ENCODE peak calls at places on chromosomes 13 and 19, in four cellular contexts. J, U, C and L are unnamed samples.

GRCh38 chr19:10086904-10087256 is 763 bp downstream of the SHFL start:
- DNase-seq in J (no peak), U (no peak), C (no peak), L (no peak)

GRCh38 chr13:109146912-109147624 is 517.7 kb downstream of the MYO16 start:
- DNase-seq in J (no peak), U (peak; percentile 89), C (no peak), L (peak; percentile 98)

GRCh38 chr19:18610556-18611326 is 1.9 kb upstream of the TMEM59L start:
- DNase-seq in J (no peak), U (no peak), C (no peak), L (no peak)

GRCh38 chr13:75010941-75011340 is 471.0 kb downstream of the TBC1D4 start:
- DNase-seq in J (no peak), U (no peak), C (no peak), L (no peak)

GRCh38 chr13:64529874-64530485 is 2700.2 kb downstream of the PCDH9 start:
- DNase-seq in J (no peak), U (no peak), C (peak; percentile 17), L (no peak)

GRCh38 chr19:57887195-57887941 is 1.5 kb downstream of the ZNF814 start:
- DNase-seq in J (no peak), U (no peak), C (peak; percentile 50), L (peak; percentile 18)

GRCh38 chr13:24220086-24220703 is 59.7 kb downstream of the SPATA13 start:
- DNase-seq in J (peak; percentile 59), U (peak; percentile 88), C (no peak), L (peak; percentile 78)

GRCh38 chr13:40446365-40446764 is 220.1 kb downstream of the FOXO1 start:
- DNase-seq in J (no peak), U (no peak), C (no peak), L (peak; percentile 57)

GRCh38 chr13:51267581-51267980 is 45.4 kb downstream of the FAM124A start:
- DNase-seq in J (no peak), U (no peak), C (no peak), L (no peak)

GRCh38 chr19:12785431-12786011 is 5.8 kb upstream of the JUNB start:
- DNase-seq in J (no peak), U (no peak), C (no peak), L (no peak)

GRCh38 chr13:113489549-113490495 is 689 bp downstream of the DCUN1D2 start:
- DNase-seq in J (peak; percentile 35), U (peak; percentile 41), C (no peak), L (peak; percentile 26)

GRCh38 chr13:40460116-40460515 is 206.3 kb downstream of the FOXO1 start:
- DNase-seq in J (no peak), U (no peak), C (no peak), L (no peak)

GRCh38 chr19:58212336-58213074 is 16.2 kb upstream of the ZNF544 start:
- DNase-seq in J (no peak), U (no peak), C (no peak), L (no peak)

GRCh38 chr13:79659161-79659560 is 178.2 kb downstream of the NDFIP2 start:
- DNase-seq in J (peak; percentile 47), U (no peak), C (no peak), L (peak; percentile 79)

GRCh38 chr19:52722062-52723005 is 12.5 kb downstream of the ZNF611 start:
- DNase-seq in J (no peak), U (peak; percentile 93), C (no peak), L (peak; percentile 94)

GRCh38 chr13:80235559-80236296 is 105.2 kb downstream of the SPRY2 start:
- DNase-seq in J (no peak), U (no peak), C (no peak), L (peak; percentile 76)

DNA sequence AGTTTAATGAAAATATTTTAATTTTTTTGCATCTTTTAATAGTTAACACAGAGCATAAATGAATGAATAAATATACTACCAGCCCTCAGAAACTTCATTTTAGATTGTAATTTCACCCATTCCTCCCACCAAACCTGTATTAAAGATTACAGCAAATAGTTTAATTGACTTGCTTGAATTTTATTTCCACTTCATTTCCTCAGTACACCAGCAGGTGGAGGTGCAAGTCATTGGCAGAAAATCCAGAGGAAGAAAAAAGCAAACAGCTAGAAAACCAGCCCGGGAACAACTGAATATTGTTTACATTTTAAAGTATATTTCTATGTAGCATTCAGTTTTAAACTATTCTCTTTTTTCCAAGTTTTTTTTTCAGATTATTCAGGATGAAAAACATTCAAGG is 177.8 kb downstream of the OLFM4 start:
- DNase-seq in J (no peak), U (no peak), C (no peak), L (peak; percentile 8)
- TF ChIP-seq CTCF in J (peak; percentile 28), U (peak; percentile 23), C (peak; percentile 43), L (peak; percentile 16)

DNA sequence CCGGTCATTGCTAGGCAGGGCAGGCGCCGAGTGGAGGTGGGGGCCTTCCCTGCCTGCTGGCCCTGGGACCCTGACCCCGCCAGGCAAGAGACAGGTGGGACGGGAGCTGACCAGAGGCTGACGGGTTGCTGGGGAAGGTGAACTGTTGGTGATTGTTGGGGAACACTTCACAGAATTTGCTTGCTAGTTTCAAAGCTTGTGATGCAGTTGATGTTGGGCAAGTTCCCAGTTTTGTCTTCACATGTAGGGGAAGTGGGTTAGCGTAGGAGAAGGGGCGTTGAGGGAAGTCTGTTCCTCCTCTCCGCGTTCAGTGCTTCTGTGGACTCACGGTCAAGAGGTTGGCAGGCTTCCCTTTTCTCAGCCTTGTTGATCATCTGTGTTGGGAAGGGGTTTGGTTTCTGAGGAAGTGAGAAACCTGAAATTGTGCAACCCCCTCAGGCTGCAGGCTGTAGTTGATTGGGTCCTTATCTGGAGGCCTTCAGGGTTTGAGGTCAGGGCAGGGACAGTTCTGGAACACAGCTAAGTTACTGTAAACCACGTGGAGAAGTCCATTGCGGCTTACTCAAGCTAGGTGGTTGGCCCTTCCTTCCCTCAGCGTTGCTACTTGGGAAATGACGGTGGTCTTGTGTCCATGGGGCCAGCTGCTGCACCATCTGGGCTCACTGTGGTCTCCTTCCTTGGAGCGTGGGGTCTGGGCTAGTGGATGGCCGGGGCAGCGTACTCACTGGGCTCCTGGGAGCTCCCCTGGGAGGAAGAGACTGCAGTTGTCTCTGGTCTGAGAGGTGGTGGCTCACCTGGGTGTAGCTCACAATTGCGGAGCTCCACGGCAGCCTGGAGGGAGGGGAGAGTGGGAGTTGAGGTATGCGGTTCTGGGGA is 7.5 kb downstream of the RPS9 start:
- DNase-seq in J (peak; percentile 72), U (peak; percentile 78), C (no peak), L (peak; percentile 43)
- H3K4me3 ChIP-seq in J (peak overlapping the region; percentile 58), U (no peak overlapping the region), C (no peak overlapping the region), L (no peak overlapping the region)

GRCh38 chr13:68261105-68261504 is 1031.0 kb upstream of the PCDH9 start:
- DNase-seq in J (no peak), U (no peak), C (peak; percentile 2), L (no peak)
- TF ChIP-seq CTCF in J (no peak), U (no peak), C (peak; percentile 88), L (no peak)

DNA sequence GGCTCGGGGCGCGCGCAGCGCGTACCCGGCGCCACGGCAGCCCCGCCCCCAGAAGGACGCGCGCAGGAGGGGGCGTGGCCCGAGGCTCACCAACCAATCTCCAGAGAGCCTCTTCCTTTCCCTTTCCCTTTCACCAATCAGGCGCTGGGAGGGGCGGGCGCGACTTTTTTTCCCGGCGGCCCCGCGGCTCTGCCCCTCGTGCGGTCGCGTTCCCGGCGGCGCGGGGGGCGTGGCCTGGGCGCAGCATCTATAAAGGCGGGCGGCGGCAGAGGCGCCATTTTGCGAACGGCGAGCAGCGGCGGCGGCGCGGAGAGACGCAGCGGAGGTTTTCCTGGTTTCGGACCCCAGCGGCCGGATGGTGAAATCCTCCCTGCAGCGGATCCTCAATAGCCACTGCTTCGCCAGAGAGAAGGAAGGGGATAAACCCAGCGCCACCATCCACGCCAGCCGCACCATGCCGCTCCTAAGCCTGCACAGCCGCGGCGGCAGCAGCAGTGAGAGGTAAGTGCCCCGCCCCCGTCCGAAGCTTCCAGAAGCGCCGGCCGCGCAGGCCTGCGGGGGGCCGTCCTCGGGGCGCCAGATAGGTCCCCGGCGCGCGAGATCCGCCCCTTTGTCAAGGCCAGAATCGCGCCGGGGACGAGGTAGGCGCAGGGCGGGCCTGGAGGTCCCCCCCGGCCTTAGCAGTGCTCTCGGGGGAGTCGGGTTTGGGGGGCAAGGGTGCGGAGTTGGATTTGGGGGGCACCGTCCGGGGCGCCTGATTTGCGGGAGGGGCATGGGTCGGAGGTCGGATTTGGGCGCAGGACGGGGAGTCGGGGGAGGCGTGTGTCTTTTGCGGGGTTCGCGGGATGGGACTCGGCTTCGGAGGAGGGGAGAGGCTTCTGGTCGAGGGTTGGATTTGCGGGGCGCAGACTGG is 12.5 kb downstream of the PEAK3 start:
- DNase-seq in J (peak; percentile 99), U (peak; percentile 93), C (peak; percentile 75), L (peak; percentile 76)
- H3K4me3 ChIP-seq in J (peak overlapping the region; percentile 100), U (peak overlapping the region; percentile 72), C (peak overlapping the region; percentile 94), L (peak overlapping the region; percentile 99)

GRCh38 chr19:2540646-2541454 is 64.9 kb downstream of the GADD45B start:
- DNase-seq in J (peak; percentile 89), U (peak; percentile 97), C (peak; percentile 96), L (peak; percentile 86)
- TF ChIP-seq CTCF in J (peak; percentile 38), U (peak; percentile 34), C (peak; percentile 16), L (peak; percentile 33)